ENCODE peak calls at places on chromosomes 4 and X, in six cellular contexts. A is H9, B is IMR-90, M is H1, S is neuronal stem cell, U is trophoblast cell. R is an unnamed sample.
A peak's percentile ranks its signal among the peaks of the same experiment; 100 is the strongest.

GRCh38 chr4:8762951-8763735 is 108.5 kb downstream of the HMX1 start:
- DNase-seq in S (no peak), U (no peak), M (no peak), B (no peak), A (no peak), R (no peak)

GRCh38 chrX:111353810-111354209 is 58.2 kb downstream of the DCX start:
- DNase-seq in U (no peak), S (no peak), B (no peak), A (no peak), M (no peak), R (peak; percentile 27)

GRCh38 chrX:53048169-53049126 is at the start of gene GPR173:
- DNase-seq in B (peak; percentile 66), S (peak; percentile 48), U (no peak), A (peak; percentile 84), M (no peak), R (peak; percentile 60)

GRCh38 chr4:146122398-146122797 is 53.1 kb upstream of the LSM6 start:
- DNase-seq in M (no peak), B (no peak), A (no peak), U (no peak), S (no peak), R (no peak)

GRCh38 chr4:172173206-172173605 is 360.0 kb downstream of the GALNTL6 start:
- DNase-seq in U (no peak), B (peak; percentile 21), A (no peak), S (no peak), M (no peak), R (no peak)

GRCh38 chr4:3305610-3306371 is 13.0 kb downstream of the RGS12 start:
- DNase-seq in U (no peak), A (no peak), B (peak; percentile 62), S (no peak), M (no peak), R (peak; percentile 73)

GRCh38 chr4:147340547-147341225 is 140.2 kb upstream of the EDNRA start:
- DNase-seq in B (peak; percentile 65), U (no peak), M (no peak), S (no peak), A (no peak), R (peak; percentile 62)

GRCh38 chrX:136619889-136620505 is 28.0 kb upstream of the CD40LG start:
- DNase-seq in A (no peak), U (peak; percentile 44), M (no peak), S (no peak), B (no peak), R (no peak)

GRCh38 chr4:118268780-118269179 is 84.0 kb downstream of the PRSS12 start:
- DNase-seq in A (no peak), M (no peak), B (no peak), U (no peak), S (no peak), R (no peak)

GRCh38 chrX:118226060-118226428 is 109.4 kb upstream of the KLHL13 start:
- DNase-seq in M (no peak), S (no peak), B (no peak), U (no peak), A (no peak), R (no peak)

GRCh38 chr4:41709844-41710481 is 38.6 kb downstream of the PHOX2B start:
- DNase-seq in B (peak; percentile 97), U (no peak), S (no peak), A (no peak), M (no peak), R (peak; percentile 93)

GRCh38 chrX:63930140-63930539 is 145.1 kb upstream of the ARHGEF9 start:
- DNase-seq in M (peak; percentile 7), A (peak; percentile 41), B (no peak), S (peak; percentile 8), U (no peak), R (no peak)

GRCh38 chr4:118018381-118018780 is 15.9 kb upstream of the NDST3 start:
- DNase-seq in M (no peak), S (no peak), A (no peak), U (no peak), B (no peak), R (no peak)

GRCh38 chr4:3431446-3431993 is 10.2 kb upstream of the HGFAC start:
- DNase-seq in S (no peak), B (no peak), U (no peak), A (no peak), M (no peak), R (no peak)

GRCh38 chrX:4253092-4253491 is 539.6 kb upstream of the PRKX start:
- DNase-seq in U (no peak), M (no peak), B (no peak), S (no peak), A (no peak), R (no peak)

GRCh38 chr4:87258677-87259076 is 38.3 kb upstream of the KLHL8 start:
- DNase-seq in U (no peak), M (no peak), A (no peak), B (no peak), S (no peak), R (no peak)

GRCh38 chrX:103398321-103398937 is 22.1 kb downstream of the BEX3 start:
- DNase-seq in A (no peak), B (peak; percentile 86), S (no peak), U (no peak), M (no peak), R (peak; percentile 86)

GRCh38 chrX:131565909-131566308 is 22.0 kb downstream of the OR13H1 start:
- DNase-seq in A (no peak), S (no peak), M (no peak), B (no peak), U (no peak), R (peak; percentile 25)

GRCh38 chrX:132774312-132774711 is 184.1 kb downstream of the HS6ST2 start:
- DNase-seq in A (no peak), B (no peak), M (no peak), U (no peak), S (no peak), R (peak; percentile 23)

GRCh38 chrX:95884196-95884595 is 800.4 kb upstream of the DIAPH2 start:
- DNase-seq in U (no peak), S (no peak), B (no peak), M (no peak), A (no peak), R (no peak)

GRCh38 chr4:63728480-63729177 is 680.6 kb downstream of the TECRL start:
- DNase-seq in S (peak; percentile 15), A (peak; percentile 51), U (no peak), M (no peak), B (no peak), R (no peak)

GRCh38 chr4:153465583-153465921 is 608 bp upstream of the TMEM131L start:
- DNase-seq in M (no peak), U (no peak), S (no peak), B (peak; percentile 61), A (no peak), R (peak; percentile 62)

DNA sequence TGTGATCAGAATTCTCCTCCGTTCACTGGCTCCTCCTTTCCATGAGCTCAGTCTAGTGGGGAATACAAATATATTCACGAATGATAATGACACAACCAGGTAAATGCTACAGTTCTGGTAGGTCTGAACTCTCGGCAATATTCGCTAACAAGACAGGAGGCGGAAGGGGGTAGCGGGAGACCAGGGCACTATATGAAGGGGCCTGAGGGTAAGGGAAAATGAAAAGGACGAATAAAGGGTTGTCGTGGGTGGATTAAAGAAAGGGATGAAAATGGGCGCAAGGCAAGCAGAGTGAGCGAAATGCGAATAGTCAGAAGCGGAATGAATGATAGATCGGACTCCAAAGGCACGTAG is 743 bp downstream of the NKAP start:
- DNase-seq in S (no peak), A (no peak), B (peak; percentile 0), U (no peak), M (no peak), R (no peak)
- H3K14ac ChIP-seq in S (no peak overlapping the region), A (no peak overlapping the region), B (peak overlapping the region; percentile 74), U (peak overlapping the region; percentile 5), M (no peak overlapping the region), R (no peak overlapping the region)

DNA sequence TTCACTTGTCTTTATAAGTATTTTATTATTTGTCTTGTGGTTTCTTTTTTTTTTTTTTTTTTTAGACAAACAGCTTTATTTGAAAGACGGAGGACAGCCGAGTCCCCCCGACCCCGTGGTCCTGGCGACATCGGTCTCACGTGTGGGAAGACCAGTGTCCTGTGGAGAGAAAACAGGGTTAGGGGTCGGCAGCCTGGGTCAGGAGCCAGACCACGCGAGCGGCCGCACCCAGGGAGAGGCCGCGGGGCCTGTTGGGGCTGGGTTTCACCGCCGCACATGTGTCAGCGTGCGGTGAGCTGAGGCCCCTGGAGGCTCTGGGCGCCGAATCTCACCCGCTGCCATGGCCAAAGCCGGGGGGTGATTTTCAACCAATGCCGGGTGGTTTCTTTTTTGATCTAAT is 17.8 kb upstream of the RAB33B start:
- DNase-seq in B (no peak), S (no peak), A (no peak), M (no peak), U (no peak), R (no peak)
- H4K8ac ChIP-seq in B (no peak overlapping the region), S (no peak overlapping the region), A (no peak overlapping the region), M (no peak overlapping the region), U (no peak overlapping the region), R (no peak overlapping the region)

DNA sequence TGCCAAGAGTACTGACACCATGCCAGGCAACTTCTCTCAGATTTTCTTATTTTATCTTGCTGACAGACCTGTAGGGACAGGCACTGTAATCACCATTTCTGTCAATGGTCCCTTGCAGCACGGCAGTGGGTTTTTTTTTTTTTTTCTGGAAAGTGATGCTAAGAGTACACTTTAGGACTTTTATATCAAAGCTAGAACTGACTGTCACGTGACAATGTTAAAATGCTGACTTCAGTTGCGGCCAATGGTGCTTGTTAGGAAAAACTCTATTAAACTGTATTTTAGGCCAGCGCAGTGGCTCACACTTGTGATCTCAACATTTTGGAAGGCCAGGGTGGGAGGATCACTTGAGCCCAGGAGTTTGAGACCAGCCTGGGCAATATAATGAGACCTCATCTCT is 12.3 kb upstream of the SCOC start:
- DNase-seq in A (no peak), B (no peak), U (no peak), S (no peak), M (no peak), R (no peak)
- H3K14ac ChIP-seq in A (no peak overlapping the region), B (no peak overlapping the region), U (no peak overlapping the region), S (no peak overlapping the region), M (no peak overlapping the region), R (no peak overlapping the region)

GRCh38 chr4:47483722-47484121 is 1.4 kb upstream of the ATP10D start:
- DNase-seq in M (no peak), S (no peak), U (no peak), B (no peak), A (no peak), R (no peak)
- H4K8ac ChIP-seq in M (no peak overlapping the region), S (no peak overlapping the region), U (no peak overlapping the region), B (no peak overlapping the region), A (no peak overlapping the region), R (no peak overlapping the region)

GRCh38 chrX:123513585-123514278 is 219.1 kb downstream of the THOC2 start:
- DNase-seq in A (no peak), S (no peak), M (no peak), U (no peak), B (no peak), R (no peak)
- H3K14ac ChIP-seq in A (no peak overlapping the region), S (no peak overlapping the region), M (no peak overlapping the region), U (no peak overlapping the region), B (no peak overlapping the region), R (no peak overlapping the region)

GRCh38 chr4:136680761-136681160 is 851.5 kb downstream of the PCDH18 start:
- DNase-seq in A (no peak), M (no peak), S (no peak), U (no peak), B (no peak), R (no peak)

GRCh38 chr4:136680271-136680670 is 852.0 kb downstream of the PCDH18 start:
- DNase-seq in U (peak; percentile 3), B (peak; percentile 9), S (no peak), A (no peak), M (no peak), R (peak; percentile 62)
- H4K8ac ChIP-seq in U (no peak overlapping the region), B (no peak overlapping the region), S (no peak overlapping the region), A (no peak overlapping the region), M (no peak overlapping the region), R (no peak overlapping the region)